ENCODE peak calls at places on chromosomes 2 and 18, in four cellular contexts. H is substantia nigra; F is activated CD4-positive, alpha-beta T cell treated with anti-CD3 and anti-CD28 coated beads, Interleukin-2, amount 50 U/mL, for 4 hours; V is fibroblast of the conjunctiva. U is an unnamed sample.
A peak's percentile ranks its signal among the peaks of the same experiment; 100 is the strongest.

GRCh38 chr18:77133051-77133919 is 702 bp upstream of the MBP start:
- DNase-seq in H (no peak), F (no peak), V (no peak), U (no peak)

GRCh38 chr18:35355140-35355618 is 11.0 kb upstream of the ZNF24 start:
- DNase-seq in H (peak; percentile 76), F (peak; percentile 50), V (peak; percentile 82), U (no peak)

GRCh38 chr2:136874258-136874657 is 108.9 kb downstream of the THSD7B start:
- DNase-seq in H (no peak), F (no peak), V (no peak), U (no peak)

GRCh38 chr2:85635636-85636035 is 19.6 kb downstream of the USP39 start:
- DNase-seq in H (no peak), F (no peak), V (no peak), U (no peak)

GRCh38 chr2:240972636-240973521 is 25.5 kb upstream of the SNED1 start:
- DNase-seq in H (no peak), F (no peak), V (peak; percentile 70), U (no peak)

GRCh38 chr2:189096769-189097447 is 82.7 kb downstream of the COL5A2 start:
- DNase-seq in H (no peak), F (no peak), V (peak; percentile 43), U (no peak)

GRCh38 chr2:99656938-99657337 is 167.1 kb upstream of the REV1 start:
- DNase-seq in H (no peak), F (no peak), V (no peak), U (no peak)

GRCh38 chr2:160408575-160409291 is 84.9 kb downstream of the RBMS1 start:
- DNase-seq in H (no peak), F (no peak), V (no peak), U (no peak)

GRCh38 chr2:198098918-198099317 is 294.5 kb downstream of the PLCL1 start:
- DNase-seq in H (peak; percentile 12), F (no peak), V (no peak), U (no peak)

GRCh38 chr18:62128157-62128556 is 58.7 kb downstream of the PIGN start:
- DNase-seq in H (no peak), F (no peak), V (peak; percentile 10), U (no peak)

GRCh38 chr18:10003281-10003680 is 89.5 kb downstream of the VAPA start:
- DNase-seq in H (no peak), F (no peak), V (no peak), U (no peak)

GRCh38 chr2:54579682-54580349 is 123.7 kb downstream of the SPTBN1 start:
- DNase-seq in H (no peak), F (peak; percentile 33), V (no peak), U (no peak)

GRCh38 chr2:191999101-191999836 is 152.4 kb upstream of the CAVIN2 start:
- DNase-seq in H (no peak), F (no peak), V (no peak), U (no peak)

GRCh38 chr2:127096718-127097470 is 10.1 kb downstream of the BIN1 start:
- DNase-seq in H (no peak), F (no peak), V (no peak), U (no peak)

GRCh38 chr2:221423212-221423804 is 148.8 kb downstream of the EPHA4 start:
- DNase-seq in H (no peak), F (no peak), V (peak; percentile 18), U (no peak)

GRCh38 chr2:29844713-29845320 is 76.6 kb downstream of the ALK start:
- DNase-seq in H (no peak), F (no peak), V (no peak), U (no peak)

GRCh38 chr2:48733067-48733503 is 22.4 kb downstream of the LHCGR start:
- DNase-seq in H (no peak), F (no peak), V (no peak), U (no peak)

GRCh38 chr2:199985625-199986207 is 30.3 kb downstream of the MAIP1 start:
- DNase-seq in H (peak; percentile 5), F (peak; percentile 25), V (peak; percentile 68), U (peak; percentile 18)

GRCh38 chr2:85678794-85679672 is 11.0 kb upstream of the SFTPB start:
- DNase-seq in H (peak; percentile 71), F (peak; percentile 68), V (peak; percentile 62), U (peak; percentile 87)

GRCh38 chr18:22813648-22814328 is 119.3 kb upstream of the RBBP8 start:
- DNase-seq in H (no peak), F (no peak), V (no peak), U (no peak)

GRCh38 chr2:31249009-31249690 is 15.2 kb downstream of the EHD3 start:
- DNase-seq in H (no peak), F (no peak), V (no peak), U (no peak)

GRCh38 chr2:160783481-160783880 is 289.9 kb upstream of the RBMS1 start:
- DNase-seq in H (no peak), F (no peak), V (peak; percentile 30), U (no peak)

GRCh38 chr2:219445220-219445631 is 10.6 kb downstream of the SPEG start:
- DNase-seq in H (no peak), F (no peak), V (no peak), U (no peak)

GRCh38 chr2:214533511-214533910 is 122.7 kb downstream of the VWC2L start:
- DNase-seq in H (no peak), F (no peak), V (no peak), U (no peak)

GRCh38 chr2:9813312-9814128 is 29.8 kb upstream of the TAF1B start:
- DNase-seq in H (peak; percentile 62), F (peak; percentile 68), V (peak; percentile 42), U (peak; percentile 69)

GRCh38 chr18:51614033-51614432 is 416.6 kb upstream of the MEX3C start:
- DNase-seq in H (no peak), F (no peak), V (no peak), U (peak; percentile 24)

GRCh38 chr2:190099890-190100289 is 37.4 kb upstream of the MSTN start:
- DNase-seq in H (no peak), F (no peak), V (no peak), U (no peak)

GRCh38 chr2:131801210-131801744 is 273.6 kb downstream of the CCDC74A start:
- DNase-seq in H (no peak), F (no peak), V (no peak), U (no peak)

GRCh38 chr2:202009019-202009481 is 24.6 kb upstream of the FZD7 start:
- DNase-seq in H (no peak), F (no peak), V (no peak), U (no peak)

GRCh38 chr2:86176583-86176982 is 18.7 kb downstream of the IMMT start:
- DNase-seq in H (no peak), F (no peak), V (no peak), U (no peak)

GRCh38 chr2:43142921-43143438 is 83.4 kb downstream of the ZFP36L2 start:
- DNase-seq in H (no peak), F (no peak), V (no peak), U (no peak)

GRCh38 chr2:10285578-10286198 is 17.0 kb upstream of the HPCAL1 start:
- DNase-seq in H (peak; percentile 73), F (no peak), V (peak; percentile 40), U (peak; percentile 56)

GRCh38 chr18:42445359-42445758 is 490.3 kb downstream of the PIK3C3 start:
- DNase-seq in H (no peak), F (no peak), V (no peak), U (no peak)

GRCh38 chr2:62152000-62152399 is 43.9 kb upstream of the B3GNT2 start:
- DNase-seq in H (no peak), F (no peak), V (no peak), U (no peak)

GRCh38 chr2:41400057-41400665 is 647.7 kb upstream of the PKDCC start:
- DNase-seq in H (no peak), F (no peak), V (no peak), U (no peak)

GRCh38 chr2:216829533-216829932 is 30.3 kb downstream of the TNP1 start:
- DNase-seq in H (no peak), F (no peak), V (peak; percentile 8), U (peak; percentile 56)

GRCh38 chr2:25473758-25474335 is 132.1 kb upstream of the DNMT3A start:
- DNase-seq in H (no peak), F (no peak), V (no peak), U (no peak)

GRCh38 chr2:144526826-144527225 is 6.9 kb upstream of the ZEB2 start:
- DNase-seq in H (no peak), F (no peak), V (no peak), U (no peak)

GRCh38 chr2:160666019-160666676 is 172.5 kb upstream of the RBMS1 start:
- DNase-seq in H (no peak), F (no peak), V (peak; percentile 99), U (no peak)

U was measured in breast epithelium.